ENCODE peak calls at places on chromosomes 7 and 10, in four cellular contexts. K is hypothalamus; B is stimulated activated CD4-positive, alpha-beta T cell treated with anti-CD3 and anti-CD28 coated beads, Interleukin-2, amount 100 ng/mL, for 48 hours; A is heart right ventricle. Z is an unnamed sample.

GRCh38 chr10:111705026-111705425 is 478.5 kb downstream of the GPAM start:
- DNase-seq in K (no peak), B (no peak), A (no peak), Z (no peak)

GRCh38 chr10:22553452-22553995 is 160.9 kb downstream of the PIP4K2A start:
- DNase-seq in K (no peak), B (no peak), A (no peak), Z (no peak)

GRCh38 chr10:110686037-110686436 is 41.9 kb downstream of the RBM20 start:
- DNase-seq in K (no peak), B (no peak), A (no peak), Z (no peak)

GRCh38 chr10:70461397-70462348 is 16.9 kb upstream of the PALD1 start:
- DNase-seq in K (no peak), B (no peak), A (peak), Z (peak)

GRCh38 chr7:55784151-55784550 is 78.4 kb downstream of the SEPTIN14 start:
- DNase-seq in K (no peak), B (no peak), A (no peak), Z (no peak)

GRCh38 chr7:102300643-102301211 is 14.1 kb downstream of the SH2B2 start:
- DNase-seq in K (no peak), B (no peak), A (peak), Z (no peak)

GRCh38 chr10:47440207-47440606 is 43.7 kb downstream of the ANXA8 start:
- DNase-seq in K (no peak), B (no peak), A (no peak), Z (no peak)

GRCh38 chr10:132534348-132535064 is 3.1 kb upstream of the INPP5A start:
- DNase-seq in K (no peak), B (no peak), A (no peak), Z (no peak)

GRCh38 chr7:8131694-8132605 is 130.0 kb downstream of the ICA1 start:
- DNase-seq in K (no peak), B (no peak), A (no peak), Z (no peak)

GRCh38 chr10:99834410-99834809 is 52.0 kb downstream of the ABCC2 start:
- DNase-seq in K (no peak), B (no peak), A (no peak), Z (no peak)

GRCh38 chr7:116784647-116785046 is 77.7 kb upstream of the CAPZA2 start:
- DNase-seq in K (no peak), B (no peak), A (no peak), Z (no peak)

GRCh38 chr7:74294191-74294998 is 5.2 kb downstream of the CLIP2 start:
- DNase-seq in K (no peak), B (no peak), A (peak), Z (no peak)

GRCh38 chr7:142508251-142508650 is 241.0 kb upstream of the PRSS1 start:
- DNase-seq in K (no peak), B (no peak), A (no peak), Z (no peak)

GRCh38 chr7:30047124-30047523 is 18.9 kb downstream of the PLEKHA8 start:
- DNase-seq in K (no peak), B (no peak), A (no peak), Z (no peak)

GRCh38 chr10:10642741-10643280 is 374.9 kb upstream of the CELF2 start:
- DNase-seq in K (no peak), B (no peak), A (peak), Z (no peak)

GRCh38 chr10:106474891-106475290 is 689.6 kb downstream of the SORCS1 start:
- DNase-seq in K (no peak), B (no peak), A (no peak), Z (no peak)

GRCh38 chr7:133268355-133268754 is 15.5 kb downstream of the EXOC4 start:
- DNase-seq in K (no peak), B (no peak), A (no peak), Z (no peak)

GRCh38 chr10:132142396-132143161 is 44.2 kb upstream of the DPYSL4 start:
- DNase-seq in K (no peak), B (peak), A (peak), Z (peak)

Z was measured in GM13977.